ENCODE peak calls at places on chromosomes 3 and 15, in five cellular contexts. S is GM12878, D is HepG2, J is upper lobe of left lung, Z is K562. O is an unnamed sample.

GRCh38 chr15:65423977-65424679 is 1.4 kb upstream of the IGDCC4 start:
- ATAC-seq in S (no peak), D (no peak), J (no peak), Z (peak; percentile 69), O (no peak)

GRCh38 chr15:84905016-84905916 is 20.8 kb downstream of the SLC28A1 start:
- ATAC-seq in S (no peak), D (no peak), J (peak; percentile 12), Z (no peak), O (no peak)

GRCh38 chr3:25178627-25179026 is 249.4 kb upstream of the RARB start:
- ATAC-seq in S (no peak), D (no peak), J (no peak), Z (no peak), O (no peak)

GRCh38 chr3:9600597-9600996 is 47.0 kb upstream of the LHFPL4 start:
- ATAC-seq in S (no peak), D (peak; percentile 84), J (peak; percentile 65), Z (no peak), O (peak; percentile 71)

GRCh38 chr15:20348900-20349773 is 192.5 kb downstream of the GOLGA6L6 start:
- ATAC-seq in S (no peak), D (no peak), J (peak; percentile 2), Z (no peak), O (no peak)

GRCh38 chr15:88423331-88423730 is 43.9 kb downstream of the MRPL46 start:
- ATAC-seq in S (no peak), D (no peak), J (no peak), Z (no peak), O (no peak)

GRCh38 chr3:86554346-86554745 is 436.6 kb downstream of the VGLL3 start:
- ATAC-seq in S (peak; percentile 62), D (no peak), J (no peak), Z (no peak), O (no peak)

GRCh38 chr3:12947504-12948369 is 106.4 kb upstream of the RPL32 start:
- ATAC-seq in S (no peak), D (peak; percentile 73), J (peak; percentile 56), Z (peak; percentile 76), O (peak; percentile 50)

GRCh38 chr3:49006591-49007067 is 562 bp upstream of the WDR6 start:
- ATAC-seq in S (peak; percentile 3), D (peak; percentile 2), J (peak; percentile 34), Z (no peak), O (peak; percentile 1)

GRCh38 chr3:127888564-127889107 is 26.4 kb upstream of the KBTBD12 start:
- ATAC-seq in S (no peak), D (no peak), J (peak; percentile 76), Z (peak; percentile 45), O (peak; percentile 34)

GRCh38 chr3:30607032-30607833 is 832 bp downstream of the TGFBR2 start:
- ATAC-seq in S (peak; percentile 70), D (peak; percentile 13), J (peak; percentile 62), Z (no peak), O (peak; percentile 35)

GRCh38 chr15:31516874-31517273 is 190.2 kb downstream of the KLF13 start:
- ATAC-seq in S (no peak), D (no peak), J (no peak), Z (no peak), O (no peak)

GRCh38 chr3:196254376-196255283 is 32.9 kb downstream of the PCYT1A start:
- ATAC-seq in S (no peak), D (no peak), J (no peak), Z (no peak), O (no peak)

GRCh38 chr15:40330368-40330836 is 6.9 kb downstream of the INAFM2 start:
- ATAC-seq in S (no peak), D (no peak), J (peak; percentile 37), Z (peak; percentile 71), O (peak; percentile 86)

GRCh38 chr15:80823120-80823519 is 44.0 kb downstream of the CEMIP start:
- ATAC-seq in S (no peak), D (no peak), J (no peak), Z (no peak), O (no peak)

GRCh38 chr15:23690015-23690414 is 2.9 kb upstream of the NDN start:
- ATAC-seq in S (no peak), D (peak; percentile 14), J (no peak), Z (no peak), O (no peak)

GRCh38 chr15:71186971-71187960 is 72.0 kb downstream of the THSD4 start:
- ATAC-seq in S (no peak), D (no peak), J (no peak), Z (no peak), O (no peak)

GRCh38 chr3:69197922-69198540 is 75.6 kb upstream of the LMOD3 start:
- ATAC-seq in S (peak; percentile 19), D (no peak), J (no peak), Z (no peak), O (no peak)

GRCh38 chr3:18098960-18099587 is 326.1 kb downstream of the SATB1 start:
- ATAC-seq in S (peak; percentile 31), D (no peak), J (no peak), Z (no peak), O (no peak)

GRCh38 chr3:40869939-40870338 is 329.4 kb upstream of the CTNNB1 start:
- ATAC-seq in S (no peak), D (peak; percentile 56), J (no peak), Z (no peak), O (no peak)

GRCh38 chr3:72001758-72002157 is 216.8 kb upstream of the PROK2 start:
- ATAC-seq in S (no peak), D (no peak), J (no peak), Z (no peak), O (no peak)

GRCh38 chr15:99593070-99593469 is 27.3 kb downstream of the MEF2A start:
- ATAC-seq in S (no peak), D (no peak), J (no peak), Z (no peak), O (no peak)

GRCh38 chr15:74300057-74300620 is 64.0 kb downstream of the CCDC33 start:
- ATAC-seq in S (no peak), D (peak; percentile 64), J (no peak), Z (peak; percentile 85), O (no peak)
- TF ChIP-seq EP300 in S (no peak), D (no peak), J (no peak), Z (no peak), O (no peak)

GRCh38 chr3:51717947-51718346 is 11.1 kb downstream of the GRM2 start:
- ATAC-seq in S (no peak), D (no peak), J (no peak), Z (no peak), O (no peak)

GRCh38 chr3:51716805-51717204 is 9.9 kb downstream of the GRM2 start:
- ATAC-seq in S (no peak), D (no peak), J (no peak), Z (no peak), O (no peak)

GRCh38 chr3:51717446-51717845 is 10.6 kb downstream of the GRM2 start:
- ATAC-seq in S (no peak), D (no peak), J (no peak), Z (no peak), O (no peak)

GRCh38 chr3:51712963-51713362 is 6.1 kb downstream of the GRM2 start:
- ATAC-seq in S (no peak), D (peak; percentile 20), J (no peak), Z (no peak), O (no peak)

GRCh38 chr3:51715231-51716058 is 8.6 kb downstream of the GRM2 start:
- ATAC-seq in S (no peak), D (no peak), J (no peak), Z (no peak), O (no peak)
- TF ChIP-seq POLR2AphosphoS5 in S (no peak), D (no peak), J (no peak), Z (no peak), O (no peak)

GRCh38 chr3:110253794-110254193 is 817.8 kb upstream of the NECTIN3 start:
- ATAC-seq in S (no peak), D (no peak), J (no peak), Z (no peak), O (no peak)

GRCh38 chr3:110254591-110254990 is 817.0 kb upstream of the NECTIN3 start:
- ATAC-seq in S (no peak), D (no peak), J (no peak), Z (no peak), O (no peak)

GRCh38 chr3:110243081-110243480 is 828.5 kb upstream of the NECTIN3 start:
- ATAC-seq in S (no peak), D (no peak), J (no peak), Z (no peak), O (no peak)

GRCh38 chr3:110246796-110247369 is 824.7 kb upstream of the NECTIN3 start:
- ATAC-seq in S (no peak), D (no peak), J (no peak), Z (no peak), O (no peak)

DNA sequence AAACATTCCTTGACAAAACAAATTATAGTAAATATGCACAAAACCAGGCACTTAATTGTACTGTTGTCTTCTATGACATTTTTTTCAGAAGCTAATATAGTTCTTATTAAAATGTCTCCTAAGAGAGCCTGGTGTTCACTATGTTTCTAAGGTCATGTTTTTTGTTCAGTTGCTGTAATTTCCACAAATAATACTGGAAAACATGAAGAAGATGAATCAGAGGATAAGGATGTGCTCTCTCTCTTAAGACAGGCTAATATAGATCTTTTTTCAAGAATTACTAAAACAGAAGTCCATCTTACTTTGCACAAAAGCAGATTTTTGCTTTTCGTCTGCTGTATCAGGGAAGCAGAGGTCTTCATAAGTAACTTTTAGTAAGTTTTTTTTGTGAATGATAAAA is 823.0 kb upstream of the NECTIN3 start:
- ATAC-seq in S (no peak), D (no peak), J (no peak), Z (no peak), O (no peak)
- H3K9me3 ChIP-seq in S (no peaks in the 10 kb centered on the region), D (no peaks in the 10 kb centered on the region), J (no peaks in the 10 kb centered on the region), Z (no peaks in the 10 kb centered on the region), O (no peaks in the 10 kb centered on the region)

GRCh38 chr15:75451202-75451673 is 252 bp downstream of the SIN3A start:
- ATAC-seq in S (no peak), D (no peak), J (no peak), Z (no peak), O (no peak)

GRCh38 chr15:75449585-75450306 is 1.7 kb downstream of the SIN3A start:
- ATAC-seq in S (no peak), D (no peak), J (no peak), Z (no peak), O (no peak)

GRCh38 chr15:75452364-75452967 is 976 bp upstream of the SIN3A start:
- ATAC-seq in S (peak; percentile 37), D (peak; percentile 6), J (peak; percentile 31), Z (peak; percentile 37), O (peak; percentile 14)

GRCh38 chr15:75451674-75452363 is at the start of gene SIN3A:
- ATAC-seq in S (peak; percentile 65), D (peak; percentile 76), J (peak; percentile 74), Z (peak; percentile 72), O (peak; percentile 73)

DNA sequence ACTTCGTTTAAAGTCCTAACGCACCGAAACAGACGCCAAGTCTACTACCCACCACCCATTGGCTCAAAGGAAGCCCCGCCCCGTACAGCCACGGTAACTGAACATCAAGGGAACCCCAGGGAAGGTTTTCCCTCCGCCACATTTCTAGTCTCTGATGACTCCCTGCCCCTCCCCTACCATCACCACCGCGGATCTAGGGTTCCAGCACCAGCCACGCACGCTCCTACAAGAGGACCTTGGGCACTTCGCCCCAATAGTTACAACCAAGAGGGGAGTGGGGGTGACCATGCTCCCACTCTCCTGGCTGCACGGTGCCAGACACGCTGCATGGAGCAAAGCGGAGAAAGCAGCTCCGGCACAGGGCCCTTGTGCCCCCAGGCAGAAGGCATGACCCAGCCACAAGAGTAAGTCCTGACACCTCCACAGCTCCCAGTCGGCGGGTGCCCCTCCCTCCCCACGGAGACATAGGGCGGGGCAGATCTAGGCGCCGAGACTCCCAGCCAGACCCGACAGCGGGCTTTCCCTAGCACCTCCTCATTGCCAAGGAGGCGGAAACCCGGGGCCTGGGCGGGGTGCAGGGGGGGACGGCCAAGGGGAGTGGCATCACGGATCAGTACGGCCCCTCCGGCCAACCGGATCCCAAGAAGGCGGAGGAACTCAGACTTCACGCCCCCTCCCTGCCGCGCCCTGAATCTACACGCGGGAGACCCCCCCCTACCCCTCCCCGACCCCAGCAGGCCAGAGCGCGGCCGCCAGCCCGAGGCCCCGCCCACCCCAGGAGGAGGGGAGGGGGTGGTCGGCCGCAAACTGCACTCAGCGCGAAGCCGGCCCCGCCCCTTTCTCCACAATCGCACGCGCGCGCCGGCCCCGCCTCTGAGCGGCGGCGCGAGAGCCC is 936 bp downstream of the SIN3A start:
- ATAC-seq in S (peak; percentile 57), D (peak; percentile 48), J (peak; percentile 71), Z (peak; percentile 67), O (peak; percentile 59)
- TF ChIP-seq EP300 in S (no peak), D (no peak), J (no peak), Z (no peak), O (no peak)